ENCODE peak calls at places on chromosomes 13 and 19, in four cellular contexts. F, C, L and Z are unnamed samples.

GRCh38 chr13:91539458-91540156 is 141.2 kb downstream of the GPC5 start:
- DNase-seq in C (no peak), L (no peak), F (no peak), Z (no peak)

GRCh38 chr19:33194527-33194883 is 375 bp downstream of the LRP3 start:
- DNase-seq in F (no peak), L (no peak), C (no peak), Z (peak; percentile 31)

GRCh38 chr19:45162464-45163143 is 1.8 kb upstream of the NKPD1 start:
- DNase-seq in F (no peak), L (no peak), C (no peak), Z (no peak)

GRCh38 chr13:25046985-25047660 is 48.8 kb upstream of the PABPC3 start:
- DNase-seq in C (peak; percentile 18), L (no peak), F (no peak), Z (peak; percentile 16)

GRCh38 chr13:95474992-95475391 is 77.5 kb upstream of the CLDN10 start:
- DNase-seq in L (no peak), C (no peak), F (no peak), Z (no peak)

GRCh38 chr13:51041126-51041525 is 69.9 kb downstream of the C13orf42 start:
- DNase-seq in L (no peak), C (no peak), F (no peak), Z (no peak)

GRCh38 chr13:79096099-79096498 is 310.0 kb downstream of the RBM26 start:
- DNase-seq in F (no peak), C (no peak), L (no peak), Z (no peak)

GRCh38 chr19:40365613-40366401 is 17.3 kb downstream of the PLD3 start:
- DNase-seq in C (peak; percentile 71), L (no peak), F (peak; percentile 66), Z (no peak)

GRCh38 chr13:53005631-53006030 is 23.0 kb upstream of the OLFM4 start:
- DNase-seq in F (no peak), C (no peak), L (no peak), Z (no peak)

GRCh38 chr13:102580552-102581169 is 16.1 kb upstream of the TPP2 start:
- DNase-seq in C (peak; percentile 80), F (peak; percentile 45), L (peak; percentile 69), Z (no peak)

GRCh38 chr19:32471095-32471494 is 65.5 kb downstream of the DPY19L3 start:
- DNase-seq in L (no peak), C (no peak), F (no peak), Z (no peak)

GRCh38 chr19:35843676-35844481 is 8.4 kb downstream of the NPHS1 start:
- DNase-seq in C (no peak), L (no peak), F (no peak), Z (peak; percentile 44)

GRCh38 chr13:48562296-48563066 is 29.6 kb upstream of the RCBTB2 start:
- DNase-seq in C (no peak), L (peak; percentile 85), F (no peak), Z (no peak)

GRCh38 chr19:33883869-33884519 is 87.3 kb downstream of the KCTD15 start:
- DNase-seq in L (no peak), C (no peak), F (no peak), Z (no peak)

GRCh38 chr19:3801412-3802096 is 15.4 kb upstream of the MATK start:
- DNase-seq in L (peak; percentile 44), C (no peak), F (no peak), Z (no peak)

GRCh38 chr13:67568205-67568604 is 338.1 kb upstream of the PCDH9 start:
- DNase-seq in L (no peak), C (no peak), F (no peak), Z (no peak)

GRCh38 chr13:113086031-113086750 is 19.4 kb upstream of the F7 start:
- DNase-seq in C (peak; percentile 12), L (no peak), F (no peak), Z (no peak)

GRCh38 chr13:32228330-32229041 is 86.7 kb downstream of the ZAR1L start:
- DNase-seq in C (peak; percentile 84), L (no peak), F (no peak), Z (peak; percentile 51)

GRCh38 chr13:34246511-34246910 is 428.6 kb downstream of the RFC3 start:
- DNase-seq in F (no peak), L (no peak), C (no peak), Z (no peak)

GRCh38 chr19:48510421-48511268 is 990 bp downstream of the LMTK3 start:
- DNase-seq in L (peak; percentile 77), F (peak; percentile 62), C (peak; percentile 39), Z (peak; percentile 58)

GRCh38 chr19:10625003-10625761 is at the start of gene SLC44A2:
- DNase-seq in C (peak; percentile 35), L (no peak), F (peak; percentile 60), Z (peak; percentile 61)

GRCh38 chr13:73872397-73872796 is 261.8 kb downstream of the KLF12 start:
- DNase-seq in F (no peak), C (peak; percentile 36), L (no peak), Z (no peak)

GRCh38 chr13:112637017-112637801 is 49.3 kb upstream of the TUBGCP3 start:
- DNase-seq in C (no peak), F (no peak), L (no peak), Z (no peak)

GRCh38 chr13:112700291-112701060 is 10.6 kb downstream of the ATP11A start:
- DNase-seq in F (no peak), L (no peak), C (no peak), Z (no peak)

GRCh38 chr19:53808710-53809125 is 15.4 kb downstream of the NLRP12 start:
- DNase-seq in C (peak; percentile 42), L (no peak), F (no peak), Z (peak; percentile 30)

GRCh38 chr13:106104281-106104901 is 431.1 kb downstream of the EFNB2 start:
- DNase-seq in L (no peak), F (no peak), C (peak; percentile 91), Z (peak; percentile 82)

GRCh38 chr13:79647518-79647917 is 166.6 kb downstream of the NDFIP2 start:
- DNase-seq in F (no peak), L (no peak), C (no peak), Z (no peak)

GRCh38 chr19:1064661-1065605 is 2.0 kb upstream of the ARHGAP45 start:
- DNase-seq in F (no peak), C (peak; percentile 68), L (peak; percentile 73), Z (peak; percentile 66)

GRCh38 chr13:60158321-60158801 is 5.4 kb downstream of the DIAPH3 start:
- DNase-seq in L (no peak), F (no peak), C (no peak), Z (no peak)

GRCh38 chr13:110396913-110397379 is 89.9 kb downstream of the COL4A2 start:
- DNase-seq in L (no peak), C (peak; percentile 100), F (peak; percentile 99), Z (peak; percentile 97)

GRCh38 chr13:44768233-44768632 is 192.1 kb upstream of the TSC22D1 start:
- DNase-seq in F (no peak), C (no peak), L (no peak), Z (no peak)

GRCh38 chr13:42486711-42487198 is 87.2 kb upstream of the TNFSF11 start:
- DNase-seq in L (no peak), F (no peak), C (peak; percentile 71), Z (peak; percentile 58)

GRCh38 chr13:32281083-32281482 is 34.1 kb downstream of the ZAR1L start:
- DNase-seq in C (no peak), L (no peak), F (no peak), Z (no peak)

GRCh38 chr19:743168-743687 is 7.7 kb upstream of the MISP start:
- DNase-seq in F (no peak), L (no peak), C (no peak), Z (no peak)

GRCh38 chr13:42930136-42930535 is 61.9 kb downstream of the EPSTI1 start:
- DNase-seq in C (no peak), F (no peak), L (no peak), Z (no peak)

GRCh38 chr19:6791237-6791636 is 18.7 kb downstream of the VAV1 start:
- DNase-seq in F (no peak), L (no peak), C (no peak), Z (no peak)

GRCh38 chr19:6794817-6795431 is 22.4 kb downstream of the VAV1 start:
- DNase-seq in C (no peak), L (no peak), F (no peak), Z (no peak)

GRCh38 chr19:6796278-6796677 is 23.8 kb downstream of the VAV1 start:
- DNase-seq in L (no peak), F (no peak), C (no peak), Z (no peak)

GRCh38 chr19:6793973-6794372 is 21.5 kb downstream of the VAV1 start:
- DNase-seq in L (no peak), C (no peak), F (no peak), Z (no peak)

GRCh38 chr19:6793411-6793810 is 20.9 kb downstream of the VAV1 start:
- DNase-seq in L (no peak), F (no peak), C (no peak), Z (no peak)
- H3K9me3 ChIP-seq in L (no peaks in the 10 kb centered on the region), F (no peaks in the 10 kb centered on the region), C (peaks cover 18% of the 10 kb centered on the region), Z (no peaks in the 10 kb centered on the region)

DNA sequence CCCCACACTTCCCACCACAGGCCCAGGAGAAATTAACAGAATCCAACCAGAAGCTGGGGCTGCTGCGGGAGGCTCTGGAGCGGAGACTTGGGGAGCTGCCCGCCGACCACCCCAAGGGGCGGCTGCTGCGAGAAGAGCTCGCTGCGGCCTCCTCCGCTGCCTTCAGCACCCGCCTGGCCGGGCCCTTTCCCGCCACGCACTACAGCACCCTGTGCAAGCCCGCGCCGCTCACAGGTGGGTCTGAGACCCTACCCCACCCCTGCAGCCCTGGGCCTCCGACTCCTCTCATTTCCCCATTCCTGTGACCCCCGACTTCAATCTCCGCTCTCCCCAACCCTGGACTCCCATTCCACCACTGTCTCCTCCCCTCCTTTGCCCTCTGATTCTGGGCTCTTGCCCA is 17.8 kb downstream of the PKN1 start:
- DNase-seq in F (no peak), L (no peak), C (no peak), Z (no peak)
- H3K36me3 ChIP-seq in F (no peaks in the 10 kb centered on the region), L (peaks cover 81% of the 10 kb centered on the region), C (peaks cover 58% of the 10 kb centered on the region), Z (peaks cover 65% of the 10 kb centered on the region)

GRCh38 chr19:57935731-57936130 is 529 bp upstream of the ZNF418 start:
- DNase-seq in C (no peak), F (no peak), L (no peak), Z (no peak)
- H3K9me3 ChIP-seq in C (peaks cover 24% of the 10 kb centered on the region), F (peaks cover 45% of the 10 kb centered on the region), L (peaks cover 91% of the 10 kb centered on the region), Z (peaks cover 31% of the 10 kb centered on the region)

DNA sequence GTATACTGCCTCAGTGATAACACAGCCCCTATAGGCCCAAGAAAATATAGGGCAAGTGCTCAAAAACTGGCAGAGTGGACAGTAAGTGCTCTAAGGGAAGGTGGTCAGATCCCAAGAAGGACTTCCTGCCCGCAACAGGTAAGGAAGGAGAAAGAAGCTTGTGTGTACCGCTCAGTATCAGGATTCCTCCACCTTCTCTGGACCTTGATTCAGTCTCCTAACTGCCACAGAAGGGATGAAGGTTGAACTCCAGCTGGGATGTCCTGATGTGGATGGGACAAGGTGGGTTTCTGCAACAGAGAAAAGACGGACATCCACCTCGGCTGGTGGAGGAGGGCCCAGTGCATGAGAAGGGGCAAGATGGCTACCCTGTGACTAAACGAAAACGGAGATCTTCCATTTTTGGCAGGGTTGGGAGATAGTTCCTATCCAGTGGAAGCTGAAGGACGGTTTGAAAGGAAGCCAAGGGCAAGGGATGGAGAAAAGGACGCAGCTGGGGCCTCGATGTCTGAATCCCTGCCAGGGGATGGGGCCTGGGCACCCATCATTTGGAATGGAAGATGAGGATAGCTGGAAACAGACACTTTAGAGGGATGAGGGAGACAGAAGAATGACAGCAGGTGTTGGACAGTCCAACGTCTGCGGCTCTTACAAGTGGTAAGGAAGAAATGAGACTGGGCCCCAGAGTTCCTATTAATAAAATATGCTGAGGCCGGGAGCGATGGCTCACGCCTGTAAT is 1.3 kb upstream of the ATF5 start:
- DNase-seq in C (no peak), F (no peak), L (no peak), Z (no peak)
- H3K36me3 ChIP-seq in C (peaks cover 24% of the 10 kb centered on the region), F (no peaks in the 10 kb centered on the region), L (peaks cover 34% of the 10 kb centered on the region), Z (peaks cover 72% of the 10 kb centered on the region)

GRCh38 chr19:11950312-11950711 is 14.5 kb upstream of the ZNF763 start:
- DNase-seq in C (no peak), F (no peak), L (no peak), Z (no peak)
- H3K9me3 ChIP-seq in C (peaks cover 83% of the 10 kb centered on the region), F (peaks cover 83% of the 10 kb centered on the region), L (peaks cover 100% of the 10 kb centered on the region), Z (peaks cover 83% of the 10 kb centered on the region)